ENCODE peak calls at places on chromosomes 13 and 19, in seven cellular contexts. One of them, this sample, is unnamed.

GRCh38 chr13:35455022-35455421 is 21.5 kb downstream of the MAB21L1 start:
- DNase-seq in BJ: no peak
- DNase-seq in AG04450: no peak
- DNase-seq in adrenal gland: no peak
- DNase-seq in colonic mucosa: no peak
- DNase-seq in K562: no peak
- DNase-seq in GM12865: no peak
- DNase-seq in this sample: no peak

GRCh38 chr19:6374179-6374709 is 1.5 kb downstream of the PSPN start:
- DNase-seq in BJ: no peak
- DNase-seq in AG04450: no peak
- DNase-seq in adrenal gland: peak
- DNase-seq in colonic mucosa: peak
- DNase-seq in K562: no peak
- DNase-seq in GM12865: no peak
- DNase-seq in this sample: no peak

GRCh38 chr19:41530184-41530534 is 45.8 kb upstream of the CEACAM21 start:
- DNase-seq in BJ: no peak
- DNase-seq in AG04450: no peak
- DNase-seq in adrenal gland: no peak
- DNase-seq in colonic mucosa: no peak
- DNase-seq in K562: no peak
- DNase-seq in GM12865: no peak
- DNase-seq in this sample: no peak

GRCh38 chr13:113604186-113604585 is 19.6 kb downstream of the TFDP1 start:
- DNase-seq in BJ: no peak
- DNase-seq in AG04450: no peak
- DNase-seq in adrenal gland: no peak
- DNase-seq in colonic mucosa: no peak
- DNase-seq in K562: no peak
- DNase-seq in GM12865: peak
- DNase-seq in this sample: no peak

GRCh38 chr19:7916137-7916907 is 1.7 kb downstream of the TGFBR3L start:
- DNase-seq in BJ: no peak
- DNase-seq in AG04450: no peak
- DNase-seq in adrenal gland: no peak
- DNase-seq in colonic mucosa: no peak
- DNase-seq in K562: no peak
- DNase-seq in GM12865: peak
- DNase-seq in this sample: peak

GRCh38 chr13:111485491-111486250 is 165.2 kb downstream of the TEX29 start:
- DNase-seq in BJ: no peak
- DNase-seq in AG04450: no peak
- DNase-seq in adrenal gland: no peak
- DNase-seq in colonic mucosa: peak
- DNase-seq in K562: no peak
- DNase-seq in GM12865: no peak
- DNase-seq in this sample: no peak

GRCh38 chr13:23799945-23800344 is 89.3 kb downstream of the MIPEP start:
- DNase-seq in BJ: no peak
- DNase-seq in AG04450: no peak
- DNase-seq in adrenal gland: no peak
- DNase-seq in colonic mucosa: no peak
- DNase-seq in K562: no peak
- DNase-seq in GM12865: peak
- DNase-seq in this sample: no peak

GRCh38 chr13:75635621-75636338 is at the start of gene LMO7:
- DNase-seq in BJ: no peak
- DNase-seq in AG04450: no peak
- DNase-seq in adrenal gland: peak
- DNase-seq in colonic mucosa: peak
- DNase-seq in K562: peak
- DNase-seq in GM12865: peak
- DNase-seq in this sample: peak

GRCh38 chr13:75762066-75762937 is 126.2 kb downstream of the LMO7 start:
- DNase-seq in BJ: no peak
- DNase-seq in AG04450: no peak
- DNase-seq in adrenal gland: no peak
- DNase-seq in colonic mucosa: peak
- DNase-seq in K562: no peak
- DNase-seq in GM12865: peak
- DNase-seq in this sample: no peak

GRCh38 chr19:1027953-1028902 is 1.8 kb downstream of the CNN2 start:
- DNase-seq in BJ: peak
- DNase-seq in AG04450: peak
- DNase-seq in adrenal gland: peak
- DNase-seq in colonic mucosa: peak
- DNase-seq in K562: peak
- DNase-seq in GM12865: peak
- DNase-seq in this sample: peak

GRCh38 chr19:58439576-58440554 is at the start of gene ZNF132:
- DNase-seq in BJ: peak
- DNase-seq in AG04450: peak
- DNase-seq in adrenal gland: peak
- DNase-seq in colonic mucosa: peak
- DNase-seq in K562: no peak
- DNase-seq in GM12865: peak
- DNase-seq in this sample: peak

GRCh38 chr13:100203696-100204367 is 114.9 kb downstream of the PCCA start:
- DNase-seq in BJ: no peak
- DNase-seq in AG04450: no peak
- DNase-seq in adrenal gland: no peak
- DNase-seq in colonic mucosa: no peak
- DNase-seq in K562: no peak
- DNase-seq in GM12865: peak
- DNase-seq in this sample: no peak

GRCh38 chr13:80726895-80727294 is 386.0 kb upstream of the SPRY2 start:
- DNase-seq in BJ: no peak
- DNase-seq in AG04450: no peak
- DNase-seq in adrenal gland: no peak
- DNase-seq in colonic mucosa: no peak
- DNase-seq in K562: no peak
- DNase-seq in GM12865: no peak
- DNase-seq in this sample: no peak

GRCh38 chr19:46610851-46611770 is 10.0 kb downstream of the CALM3 start:
- DNase-seq in BJ: no peak
- DNase-seq in AG04450: no peak
- DNase-seq in adrenal gland: no peak
- DNase-seq in colonic mucosa: no peak
- DNase-seq in K562: no peak
- DNase-seq in GM12865: peak
- DNase-seq in this sample: no peak

GRCh38 chr13:47672982-47673670 is 327.9 kb downstream of the SUCLA2 start:
- DNase-seq in BJ: peak
- DNase-seq in AG04450: peak
- DNase-seq in adrenal gland: no peak
- DNase-seq in colonic mucosa: no peak
- DNase-seq in K562: no peak
- DNase-seq in GM12865: no peak
- DNase-seq in this sample: no peak

GRCh38 chr19:1567116-1567847 is 843 bp downstream of the MEX3D start:
- DNase-seq in BJ: no peak
- DNase-seq in AG04450: no peak
- DNase-seq in adrenal gland: no peak
- DNase-seq in colonic mucosa: peak
- DNase-seq in K562: peak
- DNase-seq in GM12865: no peak
- DNase-seq in this sample: peak

GRCh38 chr13:30429235-30429634 is 6.9 kb downstream of the UBE2L5 start:
- DNase-seq in BJ: no peak
- DNase-seq in AG04450: no peak
- DNase-seq in adrenal gland: no peak
- DNase-seq in colonic mucosa: no peak
- DNase-seq in K562: no peak
- DNase-seq in GM12865: peak
- DNase-seq in this sample: no peak

GRCh38 chr13:30429721-30430694 is 7.7 kb downstream of the UBE2L5 start:
- DNase-seq in BJ: peak
- DNase-seq in AG04450: peak
- DNase-seq in adrenal gland: peak
- DNase-seq in colonic mucosa: no peak
- DNase-seq in K562: no peak
- DNase-seq in GM12865: peak
- DNase-seq in this sample: no peak

GRCh38 chr13:30431269-30431950 is 9.1 kb downstream of the UBE2L5 start:
- DNase-seq in BJ: no peak
- DNase-seq in AG04450: no peak
- DNase-seq in adrenal gland: no peak
- DNase-seq in colonic mucosa: no peak
- DNase-seq in K562: no peak
- DNase-seq in GM12865: peak
- DNase-seq in this sample: no peak
- H3K4me3 ChIP-seq in BJ: no peak
- H3K4me3 ChIP-seq in AG04450: no peak
- H3K4me3 ChIP-seq in adrenal gland: no peak
- H3K4me3 ChIP-seq in colonic mucosa: no peak
- H3K4me3 ChIP-seq in K562: no peak
- H3K4me3 ChIP-seq in GM12865: peak
- H3K4me3 ChIP-seq in this sample: no peak

DNA sequence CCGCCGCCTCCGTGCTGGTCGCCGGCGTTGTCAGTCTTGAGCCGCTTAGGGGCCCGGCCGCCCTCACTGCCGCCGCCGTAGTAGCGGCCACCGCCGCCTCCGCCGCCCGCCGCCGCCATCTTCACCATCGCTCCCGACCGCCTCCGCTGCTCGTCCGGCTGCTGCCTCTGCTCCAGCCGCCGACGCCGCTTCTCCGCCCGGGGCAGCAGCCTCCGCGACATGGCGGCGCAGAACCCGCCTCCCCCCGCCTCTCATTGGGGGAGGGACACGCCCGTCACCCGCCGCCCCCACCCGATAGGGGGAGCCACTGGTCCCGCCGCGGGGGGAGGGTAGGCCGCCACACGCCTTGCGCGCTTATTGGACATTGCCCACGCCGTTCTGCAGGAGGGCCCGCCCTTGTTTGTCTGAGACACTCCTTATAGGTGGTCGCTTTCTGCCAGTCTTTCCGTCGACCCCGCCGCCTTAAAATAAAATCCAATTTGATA is at the start of gene HNRNPL:
- DNase-seq in BJ: no peak
- DNase-seq in AG04450: no peak
- DNase-seq in adrenal gland: no peak
- DNase-seq in colonic mucosa: peak
- DNase-seq in K562: peak
- DNase-seq in GM12865: no peak
- DNase-seq in this sample: peak
- TF ChIP-seq CTCF in BJ: peak
- TF ChIP-seq CTCF in AG04450: peak
- TF ChIP-seq CTCF in adrenal gland: peak
- TF ChIP-seq CTCF in colonic mucosa: peak
- TF ChIP-seq CTCF in K562: peak
- TF ChIP-seq CTCF in GM12865: peak
- TF ChIP-seq CTCF in this sample: peak

DNA sequence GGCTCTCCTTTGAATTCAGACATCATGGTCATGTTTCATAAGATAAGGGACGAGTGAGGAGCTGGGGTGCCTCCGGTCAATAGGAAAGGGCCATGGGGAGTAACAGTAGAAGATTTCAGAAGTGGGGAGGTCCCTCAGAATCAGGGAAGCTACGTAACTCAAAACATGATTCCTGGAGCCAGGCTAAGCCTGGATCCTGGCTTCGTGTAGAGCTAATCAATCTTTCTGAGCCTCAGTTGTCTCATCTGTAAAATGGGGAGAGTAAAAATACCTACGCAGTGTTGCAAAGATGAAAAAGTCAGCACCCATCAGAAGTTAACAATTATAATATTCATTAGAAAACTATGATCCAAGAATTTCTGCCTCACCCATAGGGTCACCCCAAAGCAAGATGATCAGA is 106.5 kb downstream of the CACNA1A start:
- DNase-seq in BJ: no peak
- DNase-seq in AG04450: no peak
- DNase-seq in adrenal gland: no peak
- DNase-seq in colonic mucosa: no peak
- DNase-seq in K562: peak
- DNase-seq in GM12865: no peak
- DNase-seq in this sample: no peak
- H3K4me3 ChIP-seq in BJ: no peak
- H3K4me3 ChIP-seq in AG04450: no peak
- H3K4me3 ChIP-seq in adrenal gland: no peak
- H3K4me3 ChIP-seq in colonic mucosa: no peak
- H3K4me3 ChIP-seq in K562: no peak
- H3K4me3 ChIP-seq in GM12865: no peak
- H3K4me3 ChIP-seq in this sample: no peak

GRCh38 chr13:21478881-21479808 is 20.0 kb upstream of the ZDHHC20 start:
- DNase-seq in BJ: peak
- DNase-seq in AG04450: peak
- DNase-seq in adrenal gland: no peak
- DNase-seq in colonic mucosa: peak
- DNase-seq in K562: peak
- DNase-seq in GM12865: peak
- DNase-seq in this sample: no peak
- TF ChIP-seq CTCF in BJ: peak
- TF ChIP-seq CTCF in AG04450: peak
- TF ChIP-seq CTCF in adrenal gland: peak
- TF ChIP-seq CTCF in colonic mucosa: peak
- TF ChIP-seq CTCF in K562: peak
- TF ChIP-seq CTCF in GM12865: peak
- TF ChIP-seq CTCF in this sample: peak